ENCODE peak calls at places on chromosomes 16 and 17, in five cellular contexts. One of them, this sample, is unnamed.

GRCh38 chr17:78979780-78980623 is at the start of gene LGALS3BP:
- DNase-seq in hippocampal formation: peak
- DNase-seq in left lung: peak
- DNase-seq in stromal cell of bone marrow: peak
- DNase-seq in nucleus accumbens: peak
- DNase-seq in this sample: peak

GRCh38 chr17:8255499-8255898 is 6.4 kb downstream of the PFAS start:
- DNase-seq in hippocampal formation: no peak
- DNase-seq in left lung: no peak
- DNase-seq in stromal cell of bone marrow: no peak
- DNase-seq in nucleus accumbens: no peak
- DNase-seq in this sample: no peak

GRCh38 chr16:12708266-12708665 is 95.4 kb downstream of the CPPED1 start:
- DNase-seq in hippocampal formation: no peak
- DNase-seq in left lung: no peak
- DNase-seq in stromal cell of bone marrow: no peak
- DNase-seq in nucleus accumbens: no peak
- DNase-seq in this sample: no peak

GRCh38 chr17:31008374-31009035 is 37.7 kb downstream of the RNF135 start:
- DNase-seq in hippocampal formation: peak
- DNase-seq in left lung: peak
- DNase-seq in stromal cell of bone marrow: peak
- DNase-seq in nucleus accumbens: peak
- DNase-seq in this sample: peak

GRCh38 chr17:80425835-80426426 is 11.0 kb downstream of the ENDOV start:
- DNase-seq in hippocampal formation: no peak
- DNase-seq in left lung: peak
- DNase-seq in stromal cell of bone marrow: no peak
- DNase-seq in nucleus accumbens: no peak
- DNase-seq in this sample: no peak

GRCh38 chr17:34579979-34580684 is 750 bp downstream of the TMEM132E start:
- DNase-seq in hippocampal formation: peak
- DNase-seq in left lung: no peak
- DNase-seq in stromal cell of bone marrow: no peak
- DNase-seq in nucleus accumbens: peak
- DNase-seq in this sample: peak

GRCh38 chr17:77383613-77384608 is 243.1 kb downstream of the SEC14L1 start:
- DNase-seq in hippocampal formation: no peak
- DNase-seq in left lung: no peak
- DNase-seq in stromal cell of bone marrow: no peak
- DNase-seq in nucleus accumbens: no peak
- DNase-seq in this sample: peak

GRCh38 chr16:21599994-21600773 is 807 bp downstream of the METTL9 start:
- DNase-seq in hippocampal formation: no peak
- DNase-seq in left lung: peak
- DNase-seq in stromal cell of bone marrow: no peak
- DNase-seq in nucleus accumbens: peak
- DNase-seq in this sample: peak

GRCh38 chr16:30619207-30619606 is 9.0 kb upstream of the ZNF689 start:
- DNase-seq in hippocampal formation: no peak
- DNase-seq in left lung: no peak
- DNase-seq in stromal cell of bone marrow: no peak
- DNase-seq in nucleus accumbens: no peak
- DNase-seq in this sample: peak

GRCh38 chr17:82983510-82984248 is 95.7 kb upstream of the METRNL start:
- DNase-seq in hippocampal formation: no peak
- DNase-seq in left lung: no peak
- DNase-seq in stromal cell of bone marrow: no peak
- DNase-seq in nucleus accumbens: no peak
- DNase-seq in this sample: no peak

GRCh38 chr17:50093246-50093645 is 1.9 kb upstream of the PDK2 start:
- DNase-seq in hippocampal formation: no peak
- DNase-seq in left lung: no peak
- DNase-seq in stromal cell of bone marrow: no peak
- DNase-seq in nucleus accumbens: no peak
- DNase-seq in this sample: peak

GRCh38 chr17:2709173-2709661 is 2.3 kb downstream of the CLUH start:
- DNase-seq in hippocampal formation: no peak
- DNase-seq in left lung: peak
- DNase-seq in stromal cell of bone marrow: no peak
- DNase-seq in nucleus accumbens: no peak
- DNase-seq in this sample: peak

GRCh38 chr17:283911-284675 is 68.5 kb downstream of the RPH3AL start:
- DNase-seq in hippocampal formation: no peak
- DNase-seq in left lung: peak
- DNase-seq in stromal cell of bone marrow: no peak
- DNase-seq in nucleus accumbens: no peak
- DNase-seq in this sample: no peak

GRCh38 chr17:65783845-65784334 is 222.4 kb upstream of the AXIN2 start:
- DNase-seq in hippocampal formation: no peak
- DNase-seq in left lung: no peak
- DNase-seq in stromal cell of bone marrow: peak
- DNase-seq in nucleus accumbens: no peak
- DNase-seq in this sample: peak

GRCh38 chr17:49588312-49588711 is 12.6 kb downstream of the NXPH3 start:
- DNase-seq in hippocampal formation: no peak
- DNase-seq in left lung: no peak
- DNase-seq in stromal cell of bone marrow: no peak
- DNase-seq in nucleus accumbens: no peak
- DNase-seq in this sample: no peak

GRCh38 chr16:55662641-55663040 is 6.9 kb downstream of the SLC6A2 start:
- DNase-seq in hippocampal formation: no peak
- DNase-seq in left lung: no peak
- DNase-seq in stromal cell of bone marrow: no peak
- DNase-seq in nucleus accumbens: no peak
- DNase-seq in this sample: no peak

GRCh38 chr17:74430706-74431567 is 951 bp upstream of the GPRC5C start:
- DNase-seq in hippocampal formation: peak
- DNase-seq in left lung: peak
- DNase-seq in stromal cell of bone marrow: peak
- DNase-seq in nucleus accumbens: peak
- DNase-seq in this sample: peak

GRCh38 chr17:8073627-8074485 is 13.7 kb downstream of the ALOX12B start:
- DNase-seq in hippocampal formation: peak
- DNase-seq in left lung: peak
- DNase-seq in stromal cell of bone marrow: no peak
- DNase-seq in nucleus accumbens: peak
- DNase-seq in this sample: peak

GRCh38 chr17:8341456-8341855 is 1.8 kb downstream of the ODF4 start:
- DNase-seq in hippocampal formation: no peak
- DNase-seq in left lung: no peak
- DNase-seq in stromal cell of bone marrow: no peak
- DNase-seq in nucleus accumbens: no peak
- DNase-seq in this sample: no peak

GRCh38 chr17:82611140-82612058 is 36.8 kb downstream of the WDR45B start:
- DNase-seq in hippocampal formation: no peak
- DNase-seq in left lung: peak
- DNase-seq in stromal cell of bone marrow: no peak
- DNase-seq in nucleus accumbens: no peak
- DNase-seq in this sample: peak

GRCh38 chr17:74842599-74843351 is 16.9 kb downstream of the GRIN2C start:
- DNase-seq in hippocampal formation: peak
- DNase-seq in left lung: peak
- DNase-seq in stromal cell of bone marrow: peak
- DNase-seq in nucleus accumbens: peak
- DNase-seq in this sample: peak

GRCh38 chr17:17628388-17629008 is 37.0 kb upstream of the PEMT start:
- DNase-seq in hippocampal formation: no peak
- DNase-seq in left lung: no peak
- DNase-seq in stromal cell of bone marrow: no peak
- DNase-seq in nucleus accumbens: no peak
- DNase-seq in this sample: no peak

GRCh38 chr17:44417553-44417952 is 28.1 kb upstream of the ITGA2B start:
- DNase-seq in hippocampal formation: no peak
- DNase-seq in left lung: no peak
- DNase-seq in stromal cell of bone marrow: peak
- DNase-seq in nucleus accumbens: no peak
- DNase-seq in this sample: peak

GRCh38 chr17:50117202-50118040 is 12.5 kb downstream of the SAMD14 start:
- DNase-seq in hippocampal formation: no peak
- DNase-seq in left lung: peak
- DNase-seq in stromal cell of bone marrow: no peak
- DNase-seq in nucleus accumbens: no peak
- DNase-seq in this sample: peak

GRCh38 chr17:12068946-12069345 is 48.3 kb downstream of the MAP2K4 start:
- DNase-seq in hippocampal formation: no peak
- DNase-seq in left lung: no peak
- DNase-seq in stromal cell of bone marrow: no peak
- DNase-seq in nucleus accumbens: no peak
- DNase-seq in this sample: no peak

GRCh38 chr17:49486012-49486641 is 9.0 kb upstream of the NGFR start:
- DNase-seq in hippocampal formation: no peak
- DNase-seq in left lung: no peak
- DNase-seq in stromal cell of bone marrow: no peak
- DNase-seq in nucleus accumbens: no peak
- DNase-seq in this sample: no peak

This sample was measured in epithelial cell of esophagus.